ENCODE peak calls at places on chromosomes 6 and 20, in six cellular contexts. N is caudate nucleus; E is psoas muscle; R is activated T-helper 2 cell treated with anti-CD3 and anti-CD28 coated beads, Interferon-gamma antibody, Interleukin-2, Interleukin-4, amounts not matched to agents 10 μg/mL and 5 μg/mL and 100 μg/mL, durations not matched to agents 14 hours and 24 hours and 36 hours; T is pulmonary artery endothelial cell; D is neural crest cell. J is an unnamed sample.

GRCh38 chr6:105995403-105995699 is 90.8 kb upstream of the PRDM1 start:
- DNase-seq in N (no peak), E (no peak), R (no peak), T (no peak), D (no peak), J (no peak)

GRCh38 chr20:32448306-32449056 is 90.3 kb downstream of the ASXL1 start:
- DNase-seq in N (no peak), E (no peak), R (no peak), T (no peak), D (no peak), J (no peak)

GRCh38 chr20:14523090-14523489 is 185.7 kb upstream of the FLRT3 start:
- DNase-seq in N (no peak), E (no peak), R (no peak), T (no peak), D (no peak), J (no peak)

GRCh38 chr20:62678553-62678952 is 30.1 kb upstream of the NTSR1 start:
- DNase-seq in N (no peak), E (no peak), R (no peak), T (no peak), D (no peak), J (no peak)

GRCh38 chr6:5314191-5314865 is 53.0 kb downstream of the FARS2 start:
- DNase-seq in N (no peak), E (no peak), R (no peak), T (no peak), D (no peak), J (no peak)

GRCh38 chr6:28719275-28719940 is 193.7 kb downstream of the GPX5 start:
- DNase-seq in N (no peak), E (no peak), R (no peak), T (no peak), D (no peak), J (no peak)

GRCh38 chr6:150368762-150369161 is at the start of gene IYD:
- DNase-seq in N (no peak), E (no peak), R (no peak), T (no peak), D (no peak), J (no peak)

GRCh38 chr6:105087571-105088211 is 92.1 kb downstream of the POPDC3 start:
- DNase-seq in N (no peak), E (no peak), R (no peak), T (peak), D (no peak), J (no peak)

GRCh38 chr20:8757146-8757545 is 311.7 kb upstream of the PLCB4 start:
- DNase-seq in N (no peak), E (no peak), R (no peak), T (no peak), D (no peak), J (no peak)

GRCh38 chr6:43125555-43125954 is 45.5 kb upstream of the SRF start:
- DNase-seq in N (no peak), E (no peak), R (no peak), T (no peak), D (no peak), J (no peak)

GRCh38 chr6:106693343-106693742 is 64.0 kb downstream of the QRSL1 start:
- DNase-seq in N (no peak), E (no peak), R (no peak), T (no peak), D (no peak), J (no peak)

GRCh38 chr20:2093200-2093781 is 8.3 kb upstream of the STK35 start:
- DNase-seq in N (no peak), E (no peak), R (no peak), T (no peak), D (no peak), J (peak)

GRCh38 chr6:155311076-155311475 is 3.2 kb downstream of the TFB1M start:
- DNase-seq in N (no peak), E (no peak), R (no peak), T (peak), D (no peak), J (no peak)

GRCh38 chr6:149055195-149055899 is 262.2 kb upstream of the TAB2 start:
- DNase-seq in N (no peak), E (no peak), R (no peak), T (no peak), D (no peak), J (no peak)

GRCh38 chr6:5584072-5584471 is 322.8 kb downstream of the FARS2 start:
- DNase-seq in N (no peak), E (no peak), R (no peak), T (no peak), D (no peak), J (no peak)

GRCh38 chr6:1244941-1245340 is 67.0 kb upstream of the FOXQ1 start:
- DNase-seq in N (no peak), E (no peak), R (no peak), T (no peak), D (no peak), J (no peak)

GRCh38 chr6:37456126-37456525 is 23.1 kb downstream of the CMTR1 start:
- DNase-seq in N (no peak), E (no peak), R (no peak), T (no peak), D (no peak), J (no peak)

GRCh38 chr6:33205172-33206026 is 944 bp downstream of the HSD17B8 start:
- DNase-seq in N (no peak), E (peak), R (no peak), T (no peak), D (no peak), J (no peak)

GRCh38 chr20:63048516-63049190 is 41.9 kb upstream of the BHLHE23 start:
- DNase-seq in N (no peak), E (peak), R (no peak), T (no peak), D (no peak), J (no peak)

GRCh38 chr6:154058963-154059680 is 20.1 kb downstream of the OPRM1 start:
- DNase-seq in N (no peak), E (no peak), R (no peak), T (no peak), D (no peak), J (no peak)

GRCh38 chr6:99592900-99593299 is 13.7 kb upstream of the PRDM13 start:
- DNase-seq in N (no peak), E (no peak), R (no peak), T (no peak), D (no peak), J (no peak)

GRCh38 chr6:98957440-98957839 is 9.7 kb upstream of the FBXL4 start:
- DNase-seq in N (no peak), E (no peak), R (no peak), T (peak), D (no peak), J (no peak)

GRCh38 chr6:111711476-111711875 is 105.8 kb upstream of the TRAF3IP2 start:
- DNase-seq in N (peak), E (peak), R (no peak), T (no peak), D (peak), J (no peak)

GRCh38 chr6:160378886-160379285 is 30.7 kb downstream of the SLC22A3 start:
- DNase-seq in N (no peak), E (no peak), R (no peak), T (no peak), D (no peak), J (no peak)

GRCh38 chr6:159084493-159085091 is 39.8 kb upstream of the TAGAP start:
- DNase-seq in N (no peak), E (no peak), R (no peak), T (no peak), D (no peak), J (no peak)